ENCODE peak calls at places on chromosome 12, in nine cellular contexts. One of them, this sample, is unnamed.

GRCh38 chr12:122982963-122983788 is 2.7 kb downstream of the ARL6IP4 start:
- DNase-seq in HCT116: no peak
- DNase-seq in neural crest cell: no peak
- DNase-seq in Peyer's patch: no peak
- DNase-seq in astrocyte of the spinal cord: no peak
- DNase-seq in keratinocyte: no peak
- DNase-seq in transverse colon: no peak
- DNase-seq in endothelial cell: no peak
- DNase-seq in neural progenitor cell: no peak
- DNase-seq in this sample: no peak

GRCh38 chr12:47905313-47905730 is 528 bp upstream of the VDR start:
- DNase-seq in endothelial cell: peak; percentile 36
- DNase-seq in keratinocyte: no peak
- DNase-seq in Peyer's patch: peak; percentile 35
- DNase-seq in transverse colon: peak; percentile 84
- DNase-seq in HCT116: no peak
- DNase-seq in neural progenitor cell: no peak
- DNase-seq in astrocyte of the spinal cord: peak; percentile 8
- DNase-seq in neural crest cell: no peak
- DNase-seq in this sample: peak; percentile 69

GRCh38 chr12:93547778-93548177 is 24.7 kb upstream of the SOCS2 start:
- DNase-seq in neural progenitor cell: no peak
- DNase-seq in Peyer's patch: no peak
- DNase-seq in keratinocyte: no peak
- DNase-seq in neural crest cell: no peak
- DNase-seq in endothelial cell: no peak
- DNase-seq in transverse colon: no peak
- DNase-seq in astrocyte of the spinal cord: no peak
- DNase-seq in HCT116: no peak
- DNase-seq in this sample: no peak

GRCh38 chr12:20946732-20947131 is 136.2 kb downstream of the SLCO1B3 start:
- DNase-seq in neural progenitor cell: peak; percentile 69
- DNase-seq in astrocyte of the spinal cord: peak; percentile 29
- DNase-seq in keratinocyte: no peak
- DNase-seq in Peyer's patch: no peak
- DNase-seq in endothelial cell: peak; percentile 53
- DNase-seq in HCT116: peak; percentile 6
- DNase-seq in transverse colon: no peak
- DNase-seq in neural crest cell: peak; percentile 35
- DNase-seq in this sample: peak; percentile 3

GRCh38 chr12:107593713-107594381 is 91.8 kb upstream of the PWP1 start:
- DNase-seq in HCT116: no peak
- DNase-seq in astrocyte of the spinal cord: no peak
- DNase-seq in transverse colon: no peak
- DNase-seq in endothelial cell: no peak
- DNase-seq in neural crest cell: no peak
- DNase-seq in neural progenitor cell: no peak
- DNase-seq in Peyer's patch: no peak
- DNase-seq in keratinocyte: no peak
- DNase-seq in this sample: no peak

GRCh38 chr12:46402451-46402850 is 29.9 kb upstream of the SLC38A2 start:
- DNase-seq in transverse colon: peak; percentile 28
- DNase-seq in Peyer's patch: no peak
- DNase-seq in endothelial cell: no peak
- DNase-seq in HCT116: no peak
- DNase-seq in astrocyte of the spinal cord: peak; percentile 92
- DNase-seq in neural progenitor cell: no peak
- DNase-seq in keratinocyte: no peak
- DNase-seq in neural crest cell: no peak
- DNase-seq in this sample: no peak

GRCh38 chr12:130603566-130603965 is 112.5 kb downstream of the RIMBP2 start:
- DNase-seq in keratinocyte: no peak
- DNase-seq in HCT116: no peak
- DNase-seq in neural crest cell: no peak
- DNase-seq in Peyer's patch: no peak
- DNase-seq in transverse colon: no peak
- DNase-seq in astrocyte of the spinal cord: no peak
- DNase-seq in neural progenitor cell: no peak
- DNase-seq in endothelial cell: no peak
- DNase-seq in this sample: no peak

GRCh38 chr12:103751600-103751999 is 89.4 kb downstream of the NT5DC3 start:
- DNase-seq in keratinocyte: no peak
- DNase-seq in neural crest cell: no peak
- DNase-seq in transverse colon: no peak
- DNase-seq in neural progenitor cell: no peak
- DNase-seq in HCT116: no peak
- DNase-seq in astrocyte of the spinal cord: no peak
- DNase-seq in endothelial cell: no peak
- DNase-seq in Peyer's patch: no peak
- DNase-seq in this sample: no peak

GRCh38 chr12:60849723-60850122 is 1253.9 kb downstream of the SLC16A7 start:
- DNase-seq in neural crest cell: no peak
- DNase-seq in HCT116: no peak
- DNase-seq in transverse colon: no peak
- DNase-seq in endothelial cell: no peak
- DNase-seq in neural progenitor cell: no peak
- DNase-seq in Peyer's patch: no peak
- DNase-seq in keratinocyte: no peak
- DNase-seq in astrocyte of the spinal cord: no peak
- DNase-seq in this sample: no peak

GRCh38 chr12:104805186-104805585 is 152.9 kb downstream of the SLC41A2 start:
- DNase-seq in HCT116: no peak
- DNase-seq in endothelial cell: no peak
- DNase-seq in keratinocyte: no peak
- DNase-seq in transverse colon: no peak
- DNase-seq in astrocyte of the spinal cord: peak; percentile 85
- DNase-seq in neural crest cell: no peak
- DNase-seq in neural progenitor cell: no peak
- DNase-seq in Peyer's patch: no peak
- DNase-seq in this sample: no peak

GRCh38 chr12:59736786-59737185 is 141.0 kb downstream of the SLC16A7 start:
- DNase-seq in HCT116: no peak
- DNase-seq in Peyer's patch: no peak
- DNase-seq in transverse colon: no peak
- DNase-seq in astrocyte of the spinal cord: peak; percentile 73
- DNase-seq in keratinocyte: no peak
- DNase-seq in neural crest cell: no peak
- DNase-seq in neural progenitor cell: no peak
- DNase-seq in endothelial cell: no peak
- DNase-seq in this sample: no peak

GRCh38 chr12:76008438-76008837 is 23.1 kb downstream of the PHLDA1 start:
- DNase-seq in endothelial cell: no peak
- DNase-seq in neural progenitor cell: no peak
- DNase-seq in HCT116: no peak
- DNase-seq in Peyer's patch: no peak
- DNase-seq in astrocyte of the spinal cord: no peak
- DNase-seq in keratinocyte: no peak
- DNase-seq in transverse colon: no peak
- DNase-seq in neural crest cell: no peak
- DNase-seq in this sample: no peak

DNA sequence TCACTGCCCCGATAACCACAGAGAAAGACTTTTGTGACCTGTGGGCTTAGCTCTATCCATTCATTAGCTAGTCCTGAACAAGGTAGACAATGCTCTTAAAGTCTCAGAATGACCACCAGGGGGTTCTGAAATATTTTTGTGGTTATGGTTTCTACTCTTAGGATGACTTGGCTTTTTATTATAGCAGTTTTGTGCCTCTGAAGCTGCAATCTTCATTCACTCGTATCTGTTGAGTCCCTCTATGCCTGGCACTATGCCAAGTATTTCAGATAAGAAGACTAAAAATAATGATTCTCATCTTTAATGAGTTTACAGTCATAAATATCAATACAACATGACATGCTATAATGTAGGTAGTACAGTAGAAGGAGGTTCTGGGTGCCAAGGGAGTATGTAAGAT is 130.8 kb upstream of the TRHDE start:
- DNase-seq in transverse colon: no peak
- DNase-seq in endothelial cell: no peak
- DNase-seq in neural crest cell: no peak
- DNase-seq in neural progenitor cell: no peak
- DNase-seq in Peyer's patch: no peak
- DNase-seq in HCT116: peak; percentile 22
- DNase-seq in astrocyte of the spinal cord: peak; percentile 7
- DNase-seq in keratinocyte: no peak
- DNase-seq in this sample: peak; percentile 44
- TF ChIP-seq CTCF in transverse colon: no peak
- TF ChIP-seq CTCF in endothelial cell: peak; percentile 35
- TF ChIP-seq CTCF in neural crest cell: peak; percentile 46
- TF ChIP-seq CTCF in neural progenitor cell: peak; percentile 17
- TF ChIP-seq CTCF in Peyer's patch: no peak
- TF ChIP-seq CTCF in HCT116: peak; percentile 68
- TF ChIP-seq CTCF in astrocyte of the spinal cord: peak; percentile 22
- TF ChIP-seq CTCF in keratinocyte: no peak
- TF ChIP-seq CTCF in this sample: no peak

GRCh38 chr12:8603858-8604257 is 8.8 kb downstream of the AICDA start:
- DNase-seq in neural crest cell: no peak
- DNase-seq in keratinocyte: no peak
- DNase-seq in astrocyte of the spinal cord: no peak
- DNase-seq in HCT116: no peak
- DNase-seq in Peyer's patch: no peak
- DNase-seq in neural progenitor cell: no peak
- DNase-seq in transverse colon: no peak
- DNase-seq in endothelial cell: no peak
- DNase-seq in this sample: no peak
- TF ChIP-seq CTCF in neural crest cell: peak; percentile 37
- TF ChIP-seq CTCF in keratinocyte: peak; percentile 38
- TF ChIP-seq CTCF in astrocyte of the spinal cord: no peak
- TF ChIP-seq CTCF in HCT116: peak; percentile 51
- TF ChIP-seq CTCF in Peyer's patch: peak; percentile 14
- TF ChIP-seq CTCF in neural progenitor cell: peak; percentile 47
- TF ChIP-seq CTCF in transverse colon: no peak
- TF ChIP-seq CTCF in endothelial cell: no peak
- TF ChIP-seq CTCF in this sample: no peak

GRCh38 chr12:9378430-9378835 is 170.2 kb upstream of the PZP start:
- DNase-seq in Peyer's patch: no peak
- DNase-seq in neural progenitor cell: peak; percentile 58
- DNase-seq in astrocyte of the spinal cord: no peak
- DNase-seq in HCT116: no peak
- DNase-seq in endothelial cell: peak; percentile 54
- DNase-seq in transverse colon: no peak
- DNase-seq in keratinocyte: no peak
- DNase-seq in neural crest cell: no peak
- DNase-seq in this sample: peak; percentile 42
- TF ChIP-seq CTCF in Peyer's patch: peak; percentile 36
- TF ChIP-seq CTCF in neural progenitor cell: peak; percentile 61
- TF ChIP-seq CTCF in astrocyte of the spinal cord: peak; percentile 26
- TF ChIP-seq CTCF in HCT116: peak; percentile 52
- TF ChIP-seq CTCF in endothelial cell: no peak
- TF ChIP-seq CTCF in transverse colon: peak; percentile 47
- TF ChIP-seq CTCF in keratinocyte: peak; percentile 71
- TF ChIP-seq CTCF in neural crest cell: peak; percentile 47
- TF ChIP-seq CTCF in this sample: peak; percentile 19

DNA sequence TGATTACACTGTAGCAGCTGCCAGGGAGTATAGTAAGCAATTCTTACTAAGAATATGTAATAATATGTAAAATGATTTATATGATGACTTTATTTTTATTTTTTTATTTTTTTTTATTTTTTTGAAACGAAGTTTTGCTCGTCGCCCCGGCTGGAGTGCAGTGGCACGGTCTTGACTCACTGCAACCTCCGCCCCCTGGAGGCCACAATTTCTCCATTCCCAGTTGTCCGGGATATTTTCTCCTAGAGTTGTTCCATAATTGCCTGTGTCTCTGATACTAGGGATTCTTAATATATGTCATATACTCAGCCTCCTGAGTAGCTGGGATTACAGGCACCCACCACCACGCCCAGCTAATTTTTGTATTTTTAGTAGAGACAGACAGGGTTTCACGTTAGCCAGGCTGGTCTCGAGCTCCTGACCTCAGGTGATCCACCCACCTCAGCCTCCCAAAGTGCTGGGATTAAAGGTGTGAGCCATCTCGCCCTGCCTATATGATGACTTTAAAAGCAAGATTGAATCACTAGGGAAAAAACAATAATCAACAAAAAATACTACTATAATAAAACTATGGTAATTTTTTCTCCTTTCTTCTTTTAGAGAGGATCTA is 12.2 kb upstream of the ITPR2 start:
- DNase-seq in Peyer's patch: peak; percentile 39
- DNase-seq in neural progenitor cell: peak; percentile 59
- DNase-seq in astrocyte of the spinal cord: peak; percentile 31
- DNase-seq in endothelial cell: peak; percentile 72
- DNase-seq in keratinocyte: no peak
- DNase-seq in neural crest cell: peak; percentile 64
- DNase-seq in HCT116: peak; percentile 44
- DNase-seq in transverse colon: peak; percentile 61
- DNase-seq in this sample: no peak
- TF ChIP-seq CTCF in Peyer's patch: peak; percentile 63
- TF ChIP-seq CTCF in neural progenitor cell: peak; percentile 77
- TF ChIP-seq CTCF in astrocyte of the spinal cord: peak; percentile 70
- TF ChIP-seq CTCF in endothelial cell: peak; percentile 88
- TF ChIP-seq CTCF in keratinocyte: peak; percentile 50
- TF ChIP-seq CTCF in neural crest cell: peak; percentile 84
- TF ChIP-seq CTCF in HCT116: peak; percentile 56
- TF ChIP-seq CTCF in transverse colon: peak; percentile 69
- TF ChIP-seq CTCF in this sample: peak; percentile 66

GRCh38 chr12:5166976-5167375 is 123.3 kb downstream of the KCNA5 start:
- DNase-seq in transverse colon: no peak
- DNase-seq in Peyer's patch: no peak
- DNase-seq in endothelial cell: no peak
- DNase-seq in keratinocyte: no peak
- DNase-seq in HCT116: no peak
- DNase-seq in neural progenitor cell: no peak
- DNase-seq in neural crest cell: no peak
- DNase-seq in astrocyte of the spinal cord: peak; percentile 92
- DNase-seq in this sample: no peak

GRCh38 chr12:5165296-5165970 is 121.8 kb downstream of the KCNA5 start:
- DNase-seq in endothelial cell: no peak
- DNase-seq in Peyer's patch: no peak
- DNase-seq in HCT116: no peak
- DNase-seq in transverse colon: no peak
- DNase-seq in neural crest cell: no peak
- DNase-seq in keratinocyte: no peak
- DNase-seq in astrocyte of the spinal cord: no peak
- DNase-seq in neural progenitor cell: no peak
- DNase-seq in this sample: no peak

GRCh38 chr12:5160827-5161226 is 117.1 kb downstream of the KCNA5 start:
- DNase-seq in neural crest cell: no peak
- DNase-seq in transverse colon: no peak
- DNase-seq in Peyer's patch: no peak
- DNase-seq in endothelial cell: no peak
- DNase-seq in neural progenitor cell: no peak
- DNase-seq in astrocyte of the spinal cord: no peak
- DNase-seq in HCT116: no peak
- DNase-seq in keratinocyte: no peak
- DNase-seq in this sample: no peak

GRCh38 chr12:5168148-5168547 is 124.5 kb downstream of the KCNA5 start:
- DNase-seq in neural crest cell: no peak
- DNase-seq in HCT116: no peak
- DNase-seq in neural progenitor cell: no peak
- DNase-seq in Peyer's patch: no peak
- DNase-seq in endothelial cell: no peak
- DNase-seq in transverse colon: no peak
- DNase-seq in keratinocyte: no peak
- DNase-seq in astrocyte of the spinal cord: no peak
- DNase-seq in this sample: no peak

DNA sequence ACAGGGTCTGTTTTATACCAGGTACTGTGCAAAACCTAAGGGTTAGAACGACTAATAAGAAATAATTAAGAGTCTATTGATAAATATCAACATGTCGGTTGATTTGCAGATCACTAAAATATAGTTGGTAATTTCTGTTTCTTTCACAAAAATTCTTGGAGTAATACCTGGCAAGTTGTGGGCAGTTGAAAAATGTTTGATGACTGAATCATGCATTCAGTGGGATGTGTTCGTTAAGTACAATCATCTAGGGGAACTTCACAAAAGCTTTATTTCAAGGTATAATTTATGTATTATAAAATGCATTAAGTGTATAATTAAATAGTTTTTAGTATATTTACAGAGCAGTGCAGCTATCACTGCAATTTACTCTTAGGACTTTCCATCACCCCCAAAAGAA is 120.0 kb downstream of the KCNA5 start:
- DNase-seq in HCT116: no peak
- DNase-seq in endothelial cell: no peak
- DNase-seq in astrocyte of the spinal cord: peak; percentile 17
- DNase-seq in transverse colon: no peak
- DNase-seq in neural crest cell: no peak
- DNase-seq in Peyer's patch: no peak
- DNase-seq in keratinocyte: no peak
- DNase-seq in neural progenitor cell: no peak
- DNase-seq in this sample: no peak
- TF ChIP-seq CTCF in HCT116: no peak
- TF ChIP-seq CTCF in endothelial cell: no peak
- TF ChIP-seq CTCF in astrocyte of the spinal cord: no peak
- TF ChIP-seq CTCF in transverse colon: no peak
- TF ChIP-seq CTCF in neural crest cell: no peak
- TF ChIP-seq CTCF in Peyer's patch: no peak
- TF ChIP-seq CTCF in keratinocyte: no peak
- TF ChIP-seq CTCF in neural progenitor cell: no peak
- TF ChIP-seq CTCF in this sample: no peak

This sample was measured in GM13976.